ENCODE peak calls at places on chromosomes 11 and 22, in four cellular contexts. H is K562, P is H1, N is GM12878. A is an unnamed sample.

GRCh38 chr11:110298298-110298765 is 1.9 kb upstream of the RDX start:
- DNase-seq in H (no peak), P (no peak), N (no peak), A (no peak)

GRCh38 chr11:7251487-7251835 is 243 bp upstream of the SYT9 start:
- DNase-seq in H (no peak), P (no peak), N (no peak), A (no peak)

GRCh38 chr11:86212212-86212611 is 32.3 kb upstream of the EED start:
- DNase-seq in H (no peak), P (no peak), N (no peak), A (no peak)

GRCh38 chr22:48940988-48941902 is 886.4 kb downstream of the BRD1 start:
- DNase-seq in H (no peak), P (peak), N (no peak), A (no peak)

GRCh38 chr11:45527898-45528297 is 137.5 kb downstream of the CHST1 start:
- DNase-seq in H (no peak), P (no peak), N (no peak), A (no peak)

GRCh38 chr22:41517172-41518047 is 26.9 kb downstream of the POLR3H start:
- DNase-seq in H (no peak), P (peak), N (no peak), A (no peak)

GRCh38 chr11:126816655-126817054 is 183.9 kb downstream of the KIRREL3 start:
- DNase-seq in H (no peak), P (no peak), N (no peak), A (no peak)

GRCh38 chr22:23675502-23676415 is 15.1 kb upstream of the RGL4 start:
- DNase-seq in H (no peak), P (no peak), N (no peak), A (no peak)

GRCh38 chr11:65411681-65412070 is 10.9 kb upstream of the NEAT1 start:
- DNase-seq in H (no peak), P (no peak), N (no peak), A (no peak)

GRCh38 chr11:67136156-67136555 is 17.1 kb downstream of the KDM2A start:
- DNase-seq in H (no peak), P (no peak), N (no peak), A (no peak)

DNA sequence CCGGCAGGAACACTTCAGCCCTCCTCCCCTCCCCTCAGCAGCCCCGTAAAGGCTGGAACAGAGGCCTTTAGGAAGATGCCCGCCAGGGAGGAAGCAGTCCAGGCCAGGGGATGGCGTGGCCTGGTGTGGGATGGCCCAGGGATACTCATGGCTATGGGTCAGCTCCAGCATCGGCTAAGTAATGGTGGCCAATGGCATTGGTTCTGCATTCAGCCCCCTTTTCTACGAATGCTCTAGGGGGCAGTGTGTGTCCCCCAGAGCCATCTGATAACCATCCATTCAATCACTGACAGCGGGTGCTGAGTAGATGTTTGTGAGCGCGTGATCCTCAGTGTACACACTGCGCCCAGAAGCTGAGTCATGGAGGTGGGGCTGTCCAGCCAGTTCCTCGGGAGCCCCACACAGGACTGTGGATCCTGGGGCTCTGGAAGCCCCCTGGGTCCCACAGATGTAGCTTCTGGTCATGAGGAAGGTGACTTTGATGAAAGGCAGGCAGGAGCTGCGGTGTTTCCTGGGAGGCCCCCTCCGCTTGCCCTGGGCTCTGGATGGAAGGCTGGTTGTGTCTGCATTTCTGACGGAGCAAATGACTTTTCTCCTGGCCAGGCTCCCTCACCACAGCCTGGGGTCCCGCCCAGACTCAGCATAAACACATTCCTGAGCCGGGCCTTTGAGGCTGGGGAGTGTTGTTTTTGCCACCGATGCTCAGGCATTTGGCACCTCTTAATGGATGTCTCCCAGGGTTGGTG is 46.5 kb downstream of the FBLN1 start:
- DNase-seq in H (peak), P (no peak), N (no peak), A (peak)
- TF ChIP-seq POLR2AphosphoS5 in H (no peak), P (no peak), N (no peak), A (no peak)

DNA sequence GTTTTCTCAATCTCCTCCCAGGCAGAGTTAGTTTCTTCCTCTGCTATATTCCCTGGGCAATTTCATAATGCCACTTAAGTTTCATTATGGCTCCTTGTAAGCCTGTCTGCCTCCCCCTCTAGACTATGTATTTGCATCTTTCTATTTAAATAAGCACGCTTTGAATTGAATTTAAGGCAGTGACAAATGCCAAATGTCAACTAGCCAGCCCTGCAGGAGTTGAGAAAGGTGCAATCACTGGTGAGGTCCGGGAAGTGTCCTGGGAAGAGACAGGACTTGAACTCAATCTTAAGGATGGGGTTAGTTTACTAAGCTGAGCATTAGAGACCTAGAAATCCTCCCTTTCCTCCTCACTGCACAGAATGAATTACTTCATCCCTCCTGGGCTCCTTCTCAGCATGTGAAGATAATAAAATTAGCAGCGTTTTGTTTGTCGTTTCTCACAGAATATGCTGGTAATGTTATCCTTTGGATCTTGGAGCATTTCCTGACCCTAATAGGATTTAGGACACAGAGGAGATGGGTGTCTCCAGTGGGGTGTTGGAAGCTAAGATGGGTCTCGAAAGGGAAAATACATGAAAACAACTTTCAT is 1.6 kb downstream of the TCP11L1 start:
- DNase-seq in H (no peak), P (no peak), N (no peak), A (no peak)
- TF ChIP-seq ATF3 in H (no peak), P (no peak), N (no peak), A (no peak)

DNA sequence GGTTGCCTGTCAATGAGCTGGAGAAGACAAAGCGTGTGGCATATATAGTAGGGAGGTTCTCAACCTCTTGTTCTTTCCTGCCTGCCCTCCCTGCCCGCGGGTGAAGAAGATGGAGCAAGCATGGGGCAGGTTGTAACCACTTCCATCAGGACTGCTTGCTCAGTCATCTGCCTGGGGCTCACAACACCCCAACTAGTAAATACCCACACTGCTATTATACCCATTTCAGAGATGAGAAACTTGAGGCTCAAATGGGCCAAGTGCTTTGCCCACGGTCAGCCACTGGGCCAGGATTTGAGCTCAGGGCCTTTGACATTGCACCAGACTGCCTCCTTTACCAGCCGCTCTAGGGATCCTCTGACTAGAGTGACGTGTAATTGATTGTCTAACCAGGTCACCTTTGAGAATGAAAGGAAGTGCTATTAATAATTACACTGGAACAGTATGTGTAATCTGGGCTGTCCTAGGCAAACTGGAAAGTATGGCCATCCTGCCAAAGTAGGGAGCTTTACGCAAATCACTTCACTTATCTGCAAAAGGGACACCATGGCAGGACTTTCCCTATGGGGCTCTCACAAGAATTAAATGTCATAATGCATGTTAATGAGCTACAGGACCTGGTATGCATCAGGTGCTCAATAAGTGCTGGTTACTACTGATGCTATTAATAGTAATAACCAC is 2.8 kb upstream of the CDC42EP1 start:
- DNase-seq in H (no peak), P (no peak), N (no peak), A (no peak)
- TF ChIP-seq POLR2AphosphoS5 in H (no peak), P (no peak), N (no peak), A (no peak)

DNA sequence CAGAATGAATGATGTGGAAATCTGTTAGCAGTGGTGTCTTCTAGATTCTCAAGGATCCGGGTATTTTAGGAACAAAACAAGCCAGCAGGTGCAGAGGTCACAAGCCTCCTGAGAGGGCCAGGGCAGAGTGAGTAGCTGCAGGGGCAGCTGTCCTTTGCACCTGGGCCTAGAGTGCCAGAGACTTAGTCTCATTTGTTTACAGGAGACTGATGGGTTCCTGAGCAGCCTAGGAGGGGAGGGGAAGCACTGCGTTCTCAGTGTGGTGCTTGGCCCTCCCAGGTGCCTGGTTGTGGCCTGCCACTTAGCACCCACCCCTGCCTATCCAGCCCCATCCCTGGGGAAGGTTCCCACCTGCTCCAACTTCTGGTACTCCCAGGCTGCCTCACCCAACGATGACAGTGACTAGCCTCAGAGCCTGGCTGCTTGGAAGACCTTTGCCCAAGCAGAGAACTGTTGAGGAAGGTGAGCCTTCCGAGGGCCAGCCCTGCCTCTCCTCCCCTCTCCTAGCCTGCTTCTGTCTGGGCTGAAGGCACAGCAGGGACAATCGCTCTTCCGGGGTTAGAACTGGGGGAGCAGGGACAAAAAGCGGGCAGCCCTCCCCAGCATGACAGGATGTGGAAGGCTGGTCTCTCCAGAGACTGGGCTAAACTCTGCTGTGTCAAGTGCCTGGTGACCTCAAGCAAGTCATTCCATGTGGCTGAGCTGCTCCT is 10.1 kb downstream of the KCNQ1OT1 start:
- DNase-seq in H (no peak), P (no peak), N (no peak), A (no peak)
- TF ChIP-seq ATF3 in H (no peak), P (no peak), N (no peak), A (no peak)

GRCh38 chr11:28922351-28922981 is 814.3 kb downstream of the METTL15 start:
- DNase-seq in H (no peak), P (no peak), N (no peak), A (no peak)
- TF ChIP-seq POLR2AphosphoS5 in H (no peak), P (no peak), N (no peak), A (no peak)

A was measured in HCT116.